ENCODE peak calls at places on chromosomes 11 and 22, in nine cellular contexts. Z is foreskin fibroblast; N is iris pigment epithelial cell; E is stimulated activated CD4-positive, alpha-beta T cell treated with anti-CD3 and anti-CD28 coated beads, Interleukin-1b, Interleukin-23, amount 100 ng/mL, for 24 hours; Q is endothelial cell; C is iPS DF 19.7; J is AG08395; T is HTR-8/SVneo; P is nucleus accumbens. H is an unnamed sample.
A peak's percentile ranks its signal among the peaks of the same experiment; 100 is the strongest.

GRCh38 chr22:45970709-45971388 is 6.1 kb downstream of the WNT7B start:
- DNase-seq in Z (peak; percentile 33), N (peak; percentile 18), E (no peak), Q (no peak), C (no peak), J (peak; percentile 29), T (no peak), P (no peak), H (peak; percentile 62)

GRCh38 chr11:64787526-64788320 is 9.4 kb upstream of the SF1 start:
- DNase-seq in Z (peak; percentile 74), N (peak; percentile 54), E (no peak), Q (peak; percentile 79), C (no peak), J (peak; percentile 72), T (peak; percentile 45), P (no peak), H (peak; percentile 76)

GRCh38 chr11:128201801-128202200 is 385.6 kb downstream of the ETS1 start:
- DNase-seq in Z (no peak), N (no peak), E (no peak), Q (no peak), C (no peak), J (no peak), T (no peak), P (no peak), H (no peak)

GRCh38 chr11:6201486-6201885 is 2.5 kb downstream of the OR52W1 start:
- DNase-seq in Z (peak; percentile 24), N (peak; percentile 58), E (no peak), Q (no peak), C (no peak), J (peak; percentile 33), T (no peak), P (no peak), H (no peak)

GRCh38 chr22:36277482-36278291 is 24.8 kb downstream of the APOL1 start:
- DNase-seq in Z (peak; percentile 81), N (peak; percentile 59), E (peak; percentile 54), Q (peak; percentile 64), C (no peak), J (peak; percentile 75), T (peak; percentile 44), P (no peak), H (peak; percentile 61)

GRCh38 chr11:536841-537621 is at the start of gene LRRC56:
- DNase-seq in Z (peak; percentile 94), N (peak; percentile 80), E (peak; percentile 83), Q (peak; percentile 76), C (no peak), J (peak; percentile 88), T (no peak), P (peak; percentile 48), H (peak; percentile 90)

GRCh38 chr22:43999378-43999777 is 24.7 kb upstream of the PARVB start:
- DNase-seq in Z (no peak), N (no peak), E (no peak), Q (no peak), C (no peak), J (no peak), T (no peak), P (no peak), H (no peak)

GRCh38 chr22:43345761-43346261 is 2.6 kb upstream of the SCUBE1 start:
- DNase-seq in Z (no peak), N (no peak), E (no peak), Q (no peak), C (no peak), J (peak; percentile 39), T (no peak), P (no peak), H (no peak)

GRCh38 chr11:43212279-43212678 is 99.5 kb upstream of the API5 start:
- DNase-seq in Z (no peak), N (no peak), E (no peak), Q (no peak), C (peak; percentile 38), J (no peak), T (no peak), P (no peak), H (peak; percentile 3)

GRCh38 chr11:120184946-120185677 is 25.7 kb upstream of the OAF start:
- DNase-seq in Z (peak; percentile 63), N (peak; percentile 54), E (no peak), Q (no peak), C (no peak), J (peak; percentile 58), T (no peak), P (no peak), H (peak; percentile 36)

GRCh38 chr22:39234867-39235687 is 9.7 kb downstream of the PDGFB start:
- DNase-seq in Z (no peak), N (no peak), E (no peak), Q (no peak), C (no peak), J (no peak), T (no peak), P (no peak), H (no peak)

GRCh38 chr11:37322333-37323194 is 724.5 kb upstream of the RAG2 start:
- DNase-seq in Z (no peak), N (no peak), E (no peak), Q (no peak), C (no peak), J (no peak), T (no peak), P (no peak), H (no peak)

GRCh38 chr22:40443675-40444482 is 73.5 kb downstream of the SGSM3 start:
- DNase-seq in Z (no peak), N (no peak), E (no peak), Q (no peak), C (no peak), J (no peak), T (no peak), P (no peak), H (no peak)

GRCh38 chr22:26669060-26669481 is 11.7 kb downstream of the MIAT start:
- DNase-seq in Z (peak; percentile 82), N (no peak), E (no peak), Q (peak; percentile 73), C (no peak), J (peak; percentile 62), T (no peak), P (no peak), H (peak; percentile 45)

GRCh38 chr11:19511413-19512183 is 201.0 kb upstream of the NAV2 start:
- DNase-seq in Z (peak; percentile 35), N (no peak), E (no peak), Q (no peak), C (no peak), J (no peak), T (no peak), P (peak; percentile 64), H (no peak)

GRCh38 chr11:8429483-8429882 is 164.5 kb downstream of the STK33 start:
- DNase-seq in Z (no peak), N (no peak), E (no peak), Q (no peak), C (no peak), J (no peak), T (no peak), P (no peak), H (no peak)

GRCh38 chr22:42489000-42489399 is 30.6 kb downstream of the RRP7A start:
- DNase-seq in Z (no peak), N (no peak), E (no peak), Q (no peak), C (no peak), J (no peak), T (no peak), P (no peak), H (no peak)

GRCh38 chr11:10307022-10307410 is 2.1 kb downstream of the ADM start:
- DNase-seq in Z (no peak), N (peak; percentile 65), E (no peak), Q (no peak), C (no peak), J (no peak), T (no peak), P (no peak), H (no peak)

GRCh38 chr11:41954034-41954433 is 494.6 kb upstream of the LRRC4C start:
- DNase-seq in Z (peak; percentile 36), N (no peak), E (no peak), Q (no peak), C (no peak), J (peak; percentile 16), T (no peak), P (no peak), H (no peak)

GRCh38 chr11:27427183-27427980 is 45.2 kb downstream of the LGR4 start:
- DNase-seq in Z (peak; percentile 32), N (peak; percentile 15), E (no peak), Q (no peak), C (no peak), J (peak; percentile 42), T (peak; percentile 19), P (no peak), H (no peak)

GRCh38 chr22:44620841-44621382 is 81.1 kb upstream of the PRR5 start:
- DNase-seq in Z (no peak), N (no peak), E (no peak), Q (no peak), C (no peak), J (no peak), T (no peak), P (no peak), H (no peak)

GRCh38 chr11:105942951-105943350 is 79.1 kb downstream of the MSANTD4 start:
- DNase-seq in Z (no peak), N (peak; percentile 53), E (no peak), Q (no peak), C (no peak), J (no peak), T (no peak), P (no peak), H (no peak)

GRCh38 chr11:111334495-111335123 is 36.3 kb downstream of the POU2AF3 start:
- DNase-seq in Z (no peak), N (no peak), E (no peak), Q (no peak), C (no peak), J (no peak), T (no peak), P (no peak), H (no peak)

GRCh38 chr11:126115820-126116319 is 53.2 kb upstream of the CDON start:
- DNase-seq in Z (peak; percentile 84), N (peak; percentile 87), E (no peak), Q (peak; percentile 34), C (no peak), J (peak; percentile 86), T (no peak), P (no peak), H (peak; percentile 38)

GRCh38 chr11:45061641-45062040 is 84.8 kb upstream of the PRDM11 start:
- DNase-seq in Z (no peak), N (no peak), E (no peak), Q (no peak), C (no peak), J (no peak), T (no peak), P (no peak), H (no peak)

GRCh38 chr22:26182723-26183122 is 13.5 kb downstream of the SEZ6L start:
- DNase-seq in Z (no peak), N (no peak), E (no peak), Q (no peak), C (no peak), J (no peak), T (no peak), P (no peak), H (no peak)

H was measured in nephron progenitor cell.